ENCODE peak calls at places on chromosomes 6 and 20, in six cellular contexts. R, A, E, Z, S and D are unnamed samples.

GRCh38 chr20:37383229-37383989 is 37.5 kb downstream of the SRC start:
- DNase-seq in R (peak), A (peak), E (no peak), Z (peak), S (no peak), D (no peak)

GRCh38 chr6:113147544-113147943 is 709.6 kb upstream of the MARCKS start:
- DNase-seq in R (peak), A (no peak), E (no peak), Z (peak), S (no peak), D (no peak)

GRCh38 chr20:23031346-23031745 is 3.8 kb upstream of the SSTR4 start:
- DNase-seq in R (no peak), A (no peak), E (no peak), Z (no peak), S (no peak), D (no peak)

GRCh38 chr20:688809-689208 is 13.2 kb upstream of the SCRT2 start:
- DNase-seq in R (peak), A (no peak), E (peak), Z (no peak), S (no peak), D (no peak)

GRCh38 chr6:41707565-41708200 is 27.7 kb downstream of the TFEB start:
- DNase-seq in R (no peak), A (no peak), E (no peak), Z (peak), S (no peak), D (no peak)

GRCh38 chr20:33650111-33650752 is 11.9 kb upstream of the C20orf144 start:
- DNase-seq in R (no peak), A (no peak), E (no peak), Z (no peak), S (no peak), D (no peak)

GRCh38 chr6:50087231-50087954 is 37.7 kb upstream of the DEFB112 start:
- DNase-seq in R (peak), A (peak), E (peak), Z (no peak), S (no peak), D (no peak)

GRCh38 chr6:114874384-114874783 is 531.6 kb upstream of the HS3ST5 start:
- DNase-seq in R (no peak), A (no peak), E (no peak), Z (no peak), S (no peak), D (no peak)

GRCh38 chr20:50537546-50538201 is 27.5 kb downstream of the PTPN1 start:
- DNase-seq in R (no peak), A (no peak), E (no peak), Z (no peak), S (no peak), D (no peak)

GRCh38 chr6:43993881-43994523 is 133.2 kb downstream of the MRPL14 start:
- DNase-seq in R (no peak), A (no peak), E (no peak), Z (no peak), S (no peak), D (no peak)

GRCh38 chr6:142055219-142055618 is 77.5 kb upstream of the GJE1 start:
- DNase-seq in R (no peak), A (no peak), E (no peak), Z (no peak), S (no peak), D (no peak)

GRCh38 chr20:1108437-1108920 is 9.9 kb upstream of the PSMF1 start:
- DNase-seq in R (peak), A (peak), E (peak), Z (no peak), S (no peak), D (no peak)

GRCh38 chr6:121688974-121689373 is 253.5 kb downstream of the GJA1 start:
- DNase-seq in R (no peak), A (no peak), E (no peak), Z (no peak), S (no peak), D (no peak)

GRCh38 chr20:35447082-35447789 is 8.2 kb upstream of the CEP250 start:
- DNase-seq in R (peak), A (peak), E (peak), Z (peak), S (peak), D (peak)

GRCh38 chr6:75502884-75503283 is 9.3 kb upstream of the FILIP1 start:
- DNase-seq in R (no peak), A (no peak), E (no peak), Z (no peak), S (no peak), D (no peak)

GRCh38 chr6:75503291-75503690 is 9.7 kb upstream of the FILIP1 start:
- DNase-seq in R (peak), A (no peak), E (no peak), Z (no peak), S (no peak), D (no peak)

GRCh38 chr6:75501756-75502155 is 8.2 kb upstream of the FILIP1 start:
- DNase-seq in R (no peak), A (no peak), E (no peak), Z (no peak), S (no peak), D (no peak)

GRCh38 chr6:75499640-75500039 is 6.0 kb upstream of the FILIP1 start:
- DNase-seq in R (no peak), A (no peak), E (no peak), Z (no peak), S (no peak), D (no peak)

GRCh38 chr6:75498862-75499261 is 5.3 kb upstream of the FILIP1 start:
- DNase-seq in R (no peak), A (no peak), E (no peak), Z (no peak), S (no peak), D (no peak)
- TF ChIP-seq CTCF in R (no peak), A (no peak), E (no peak), Z (no peak), S (no peak), D (no peak)

DNA sequence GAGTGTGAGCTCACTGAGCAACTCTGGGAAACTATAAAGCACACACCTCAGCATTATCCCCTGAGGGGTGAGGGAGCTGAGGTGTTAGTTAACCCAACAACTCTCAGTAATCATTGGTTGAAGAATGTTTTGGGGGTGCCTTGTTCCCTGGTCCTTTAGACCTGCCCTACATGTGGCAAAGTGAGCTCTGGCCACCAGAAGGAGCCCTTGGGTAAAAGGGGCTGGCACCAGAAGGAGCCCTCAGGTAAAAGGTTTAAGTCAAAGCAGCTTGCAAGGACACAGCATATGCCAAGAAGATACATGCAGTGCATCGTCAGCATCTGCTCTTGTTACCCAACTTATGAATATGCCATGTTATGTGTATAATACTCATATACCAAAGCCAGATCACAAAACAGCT is 1081.7 kb downstream of the KIF16B start:
- DNase-seq in R (no peak), A (no peak), E (peak), Z (no peak), S (no peak), D (no peak)
- TF ChIP-seq CTCF in R (peak), A (no peak), E (peak), Z (peak), S (peak), D (no peak)

GRCh38 chr6:168713839-168714238 is 272.9 kb downstream of the SMOC2 start:
- DNase-seq in R (no peak), A (peak), E (no peak), Z (no peak), S (no peak), D (no peak)
- TF ChIP-seq CTCF in R (no peak), A (no peak), E (peak), Z (no peak), S (peak), D (no peak)

GRCh38 chr6:125784365-125784764 is 6.4 kb upstream of the NCOA7 start:
- DNase-seq in R (peak), A (no peak), E (no peak), Z (no peak), S (no peak), D (no peak)

GRCh38 chr6:125790403-125791150 is at the start of gene NCOA7:
- DNase-seq in R (peak), A (peak), E (peak), Z (peak), S (no peak), D (peak)

GRCh38 chr6:125789167-125789566 is 1.6 kb upstream of the NCOA7 start:
- DNase-seq in R (no peak), A (no peak), E (no peak), Z (no peak), S (no peak), D (no peak)

GRCh38 chr6:125789576-125790402 is 971 bp upstream of the NCOA7 start:
- DNase-seq in R (peak), A (no peak), E (peak), Z (peak), S (no peak), D (peak)

DNA sequence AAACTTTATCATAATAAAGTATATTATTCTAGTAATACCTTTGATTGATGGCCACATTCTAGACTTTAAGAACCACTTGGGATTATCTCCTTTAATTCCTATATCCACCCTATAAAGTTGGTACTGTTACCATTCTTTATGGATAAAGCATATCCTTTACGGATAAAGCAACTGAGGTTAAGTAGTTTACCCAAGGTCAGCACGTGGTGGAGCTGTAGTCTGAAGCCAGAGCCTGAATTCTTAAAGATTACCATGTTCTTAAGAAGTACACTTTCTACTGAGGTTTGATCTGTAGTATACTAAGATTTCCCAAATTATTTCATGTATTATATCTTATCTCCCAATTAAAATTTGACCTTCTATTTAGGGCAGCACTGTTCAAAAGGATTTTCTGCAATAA is 3.0 kb upstream of the NCOA7 start:
- DNase-seq in R (peak), A (no peak), E (no peak), Z (no peak), S (no peak), D (no peak)
- TF ChIP-seq CTCF in R (peak), A (no peak), E (peak), Z (peak), S (peak), D (no peak)

GRCh38 chr6:136549359-136550044 is 720 bp downstream of the MAP7 start:
- DNase-seq in R (no peak), A (peak), E (peak), Z (peak), S (no peak), D (peak)

GRCh38 chr6:136547871-136548270 is 2.4 kb downstream of the MAP7 start:
- DNase-seq in R (no peak), A (no peak), E (no peak), Z (no peak), S (no peak), D (no peak)

GRCh38 chr6:136548582-136549330 is 1.5 kb downstream of the MAP7 start:
- DNase-seq in R (no peak), A (peak), E (no peak), Z (no peak), S (no peak), D (no peak)

GRCh38 chr6:136546321-136546720 is 3.9 kb downstream of the MAP7 start:
- DNase-seq in R (no peak), A (no peak), E (no peak), Z (no peak), S (no peak), D (no peak)

DNA sequence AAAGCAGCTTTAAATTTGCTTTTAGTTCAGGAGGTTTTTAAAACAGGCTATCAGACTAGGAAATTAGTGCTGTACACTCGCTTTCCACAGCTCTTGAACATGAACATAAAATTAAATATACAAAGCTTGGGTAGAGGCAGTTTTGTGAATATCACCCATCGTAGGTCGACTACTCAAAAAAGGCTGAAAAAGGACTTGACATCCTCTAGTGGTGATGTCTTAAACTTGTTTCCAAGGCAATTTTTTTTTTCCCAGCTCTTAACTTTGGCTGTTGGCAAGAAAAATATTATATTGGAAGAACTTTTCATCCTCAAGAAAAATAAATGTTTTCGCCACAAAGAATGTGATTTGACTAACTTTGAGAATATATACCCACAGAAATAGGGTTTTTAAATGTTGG is 2.9 kb downstream of the MAP7 start:
- DNase-seq in R (peak), A (peak), E (peak), Z (no peak), S (no peak), D (no peak)
- TF ChIP-seq CTCF in R (peak), A (peak), E (peak), Z (peak), S (peak), D (peak)

GRCh38 chr6:118776607-118777549 is 117.1 kb upstream of the ASF1A start:
- DNase-seq in R (peak), A (peak), E (peak), Z (peak), S (peak), D (no peak)
- TF ChIP-seq CTCF in R (peak), A (peak), E (peak), Z (peak), S (peak), D (peak)

GRCh38 chr6:146027586-146028249 is 1.1 kb upstream of the GRM1 start:
- DNase-seq in R (no peak), A (no peak), E (peak), Z (no peak), S (no peak), D (no peak)
- TF ChIP-seq CTCF in R (no peak), A (no peak), E (peak), Z (no peak), S (no peak), D (no peak)

DNA sequence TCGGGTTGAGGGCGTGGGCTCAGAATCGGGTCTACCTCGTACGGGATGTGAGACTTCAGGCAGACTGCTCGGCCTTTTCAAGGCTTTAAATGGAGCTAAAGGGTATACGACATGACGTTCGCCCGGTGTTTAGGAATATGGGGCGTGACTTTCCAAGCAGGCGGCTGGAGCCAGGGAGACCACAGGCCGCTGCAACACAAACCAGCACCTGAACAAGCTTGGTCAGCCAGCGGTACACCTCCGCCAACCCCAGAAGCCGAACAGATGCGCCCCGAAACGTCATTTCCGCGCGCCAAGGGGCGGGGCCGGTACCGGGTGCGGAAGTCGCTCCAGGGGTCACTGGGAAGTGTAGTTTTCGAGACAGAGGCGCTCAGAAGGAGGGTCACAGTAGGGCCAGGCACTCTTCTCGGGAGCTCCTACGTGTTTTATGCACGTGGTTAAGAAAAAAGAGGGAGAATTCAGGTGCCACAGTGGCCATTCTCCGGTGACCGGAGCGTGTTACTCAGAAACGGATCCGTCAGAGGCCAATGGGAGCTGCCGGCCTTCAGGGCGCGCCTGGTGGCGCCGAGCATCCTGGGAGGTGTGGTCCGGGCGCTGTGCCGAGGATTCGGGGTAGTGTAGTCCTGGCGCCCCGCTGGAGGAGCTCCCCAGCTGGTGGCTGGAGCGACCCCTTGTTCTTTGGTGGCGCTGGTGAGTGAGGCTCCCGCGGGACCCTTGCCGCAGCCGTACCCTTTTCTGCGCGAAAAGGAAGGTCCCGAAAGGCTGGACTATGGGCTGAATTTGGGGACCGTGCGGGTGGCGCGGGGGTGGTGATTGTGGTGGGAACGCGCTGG is at the start of gene ZNF133:
- DNase-seq in R (peak), A (peak), E (peak), Z (peak), S (peak), D (peak)
- TF ChIP-seq CTCF in R (no peak), A (no peak), E (peak), Z (peak), S (no peak), D (no peak)

GRCh38 chr6:137928286-137928685 is 61.2 kb downstream of the TNFAIP3 start:
- DNase-seq in R (no peak), A (no peak), E (no peak), Z (no peak), S (no peak), D (no peak)
- TF ChIP-seq CTCF in R (no peak), A (no peak), E (no peak), Z (no peak), S (no peak), D (no peak)